ENCODE peak calls at places on chromosome 11, in eight cellular contexts. B is PC-3, V is neural progenitor cell, I is MM.1S, W is neuronal stem cell, Q is OCI-LY7, A is IMR-90, J is mammary epithelial cell. P is an unnamed sample.

GRCh38 chr11:119196833-119197483 is 9.2 kb upstream of the CBL start:
- DNase-seq in B (peak; percentile 94), V (peak; percentile 84), I (peak; percentile 86), W (peak; percentile 79), Q (peak; percentile 89), A (peak; percentile 85), J (peak; percentile 80), P (peak; percentile 81)

GRCh38 chr11:70029115-70029830 is 48.8 kb upstream of the ANO1 start:
- DNase-seq in B (no peak), V (no peak), I (no peak), W (no peak), Q (no peak), A (no peak), J (no peak), P (no peak)

GRCh38 chr11:73218106-73218829 is at the start of gene P2RY2:
- DNase-seq in B (peak; percentile 81), V (peak; percentile 88), I (peak; percentile 71), W (peak; percentile 67), Q (no peak), A (no peak), J (peak; percentile 52), P (peak; percentile 59)

GRCh38 chr11:7907121-7907520 is 23.9 kb downstream of the OR10A6 start:
- DNase-seq in B (no peak), V (no peak), I (no peak), W (no peak), Q (no peak), A (no peak), J (no peak), P (no peak)

GRCh38 chr11:127950162-127950561 is 637.2 kb downstream of the ETS1 start:
- DNase-seq in B (no peak), V (no peak), I (no peak), W (no peak), Q (no peak), A (no peak), J (no peak), P (no peak)

GRCh38 chr11:2555891-2556290 is 111.1 kb downstream of the KCNQ1 start:
- DNase-seq in B (no peak), V (no peak), I (no peak), W (no peak), Q (no peak), A (no peak), J (no peak), P (no peak)

GRCh38 chr11:128776088-128776433 is 82.2 kb downstream of the FLI1 start:
- DNase-seq in B (no peak), V (no peak), I (no peak), W (no peak), Q (no peak), A (no peak), J (peak; percentile 12), P (no peak)

GRCh38 chr11:12542186-12542935 is 131.9 kb upstream of the TEAD1 start:
- DNase-seq in B (no peak), V (no peak), I (no peak), W (no peak), Q (no peak), A (no peak), J (no peak), P (no peak)

GRCh38 chr11:1112351-1113191 is 37.9 kb downstream of the MUC2 start:
- DNase-seq in B (no peak), V (no peak), I (no peak), W (no peak), Q (peak; percentile 16), A (no peak), J (no peak), P (no peak)

DNA sequence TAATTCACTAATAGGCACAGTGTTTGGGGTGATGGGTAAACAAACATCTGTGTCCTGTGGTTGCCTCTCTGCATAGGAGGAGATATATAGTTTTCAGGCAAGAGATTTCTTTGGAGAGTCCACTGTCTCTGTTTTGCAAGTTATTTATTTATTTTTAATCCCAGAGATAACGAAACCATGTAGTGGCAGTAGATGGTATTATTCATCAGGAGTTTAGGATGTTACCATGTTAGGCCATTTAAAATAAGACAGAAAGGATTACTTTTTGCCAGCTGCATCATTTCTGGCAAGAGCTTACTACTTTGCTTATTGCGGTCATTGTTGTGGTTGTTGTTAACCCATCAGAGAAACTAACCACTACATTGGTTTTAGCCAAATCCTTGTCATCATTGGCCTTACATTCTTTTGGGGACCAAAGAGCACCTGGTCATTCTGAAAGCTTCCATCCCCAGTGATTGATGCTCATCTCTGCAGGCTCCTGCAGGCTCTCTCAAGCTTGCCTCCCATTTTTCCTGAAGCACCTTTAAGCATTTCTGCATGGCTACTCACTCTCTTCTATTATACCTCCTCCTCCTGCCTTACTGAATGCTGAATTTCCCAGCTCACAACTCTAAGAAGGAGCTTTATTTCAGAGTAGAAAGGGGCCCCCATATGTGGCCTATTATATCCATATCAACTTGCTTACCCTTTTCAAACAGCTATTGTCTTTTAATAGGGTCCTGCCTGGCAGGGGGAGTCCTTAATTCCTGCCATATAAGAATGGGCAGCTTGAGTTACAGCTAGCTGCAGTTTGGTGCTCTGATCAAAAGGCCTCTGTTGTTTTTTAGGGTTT is 84.4 kb downstream of the CSTPP1 start:
- DNase-seq in B (no peak), V (peak; percentile 74), I (no peak), W (peak; percentile 58), Q (no peak), A (peak; percentile 27), J (no peak), P (no peak)
- H2AFZ ChIP-seq in B (no peak overlapping the region), V (no peak overlapping the region), I (no peak overlapping the region), W (no peak overlapping the region), Q (no peak overlapping the region), A (no peak overlapping the region), J (no peak overlapping the region), P (no peak overlapping the region)

GRCh38 chr11:95156133-95156731 is 66.6 kb downstream of the ENDOD1 start:
- DNase-seq in B (no peak), V (no peak), I (no peak), W (no peak), Q (no peak), A (no peak), J (no peak), P (no peak)
- H2AFZ ChIP-seq in B (no peak overlapping the region), V (no peak overlapping the region), I (no peak overlapping the region), W (no peak overlapping the region), Q (no peak overlapping the region), A (no peak overlapping the region), J (no peak overlapping the region), P (no peak overlapping the region)

DNA sequence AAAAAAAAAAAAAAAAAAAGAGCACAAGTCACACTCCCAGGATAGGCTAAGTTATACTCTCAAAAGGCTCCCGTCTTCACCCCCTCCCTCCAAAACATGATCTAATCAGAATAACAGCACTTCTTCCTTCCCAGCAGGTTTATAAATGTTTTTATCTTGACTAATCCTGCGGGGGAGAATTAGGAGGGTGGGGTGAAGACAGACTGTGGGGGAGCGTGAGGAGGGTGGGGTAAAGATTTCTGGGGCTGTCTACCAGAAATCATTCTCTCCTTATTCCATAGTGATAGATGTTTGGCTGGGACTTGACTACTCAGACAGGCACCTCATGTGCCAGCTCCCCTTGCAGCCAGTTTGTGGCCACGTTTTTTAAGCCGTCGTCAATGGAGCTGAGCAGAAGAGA is 17.0 kb downstream of the KCNE3 start:
- DNase-seq in B (no peak), V (no peak), I (no peak), W (no peak), Q (no peak), A (no peak), J (no peak), P (no peak)
- H2AFZ ChIP-seq in B (no peak overlapping the region), V (no peak overlapping the region), I (no peak overlapping the region), W (no peak overlapping the region), Q (no peak overlapping the region), A (no peak overlapping the region), J (no peak overlapping the region), P (no peak overlapping the region)

GRCh38 chr11:64224891-64225607 is 937 bp downstream of the TRPT1 start:
- DNase-seq in B (no peak), V (peak; percentile 51), I (peak; percentile 6), W (no peak), Q (no peak), A (no peak), J (no peak), P (no peak)

GRCh38 chr11:64224151-64224890 is 1.7 kb downstream of the TRPT1 start:
- DNase-seq in B (peak; percentile 49), V (no peak), I (no peak), W (no peak), Q (no peak), A (no peak), J (peak; percentile 38), P (no peak)

GRCh38 chr11:64227405-64227956 is 1.4 kb downstream of the NUDT22 start:
- DNase-seq in B (peak; percentile 29), V (no peak), I (no peak), W (no peak), Q (no peak), A (no peak), J (peak; percentile 45), P (no peak)

GRCh38 chr11:64225608-64226506 is at the start of the genes NUDT22 and TRPT1:
- DNase-seq in B (peak; percentile 88), V (peak; percentile 94), I (peak; percentile 90), W (peak; percentile 84), Q (peak; percentile 95), A (peak; percentile 66), J (peak; percentile 75), P (peak; percentile 83)

DNA sequence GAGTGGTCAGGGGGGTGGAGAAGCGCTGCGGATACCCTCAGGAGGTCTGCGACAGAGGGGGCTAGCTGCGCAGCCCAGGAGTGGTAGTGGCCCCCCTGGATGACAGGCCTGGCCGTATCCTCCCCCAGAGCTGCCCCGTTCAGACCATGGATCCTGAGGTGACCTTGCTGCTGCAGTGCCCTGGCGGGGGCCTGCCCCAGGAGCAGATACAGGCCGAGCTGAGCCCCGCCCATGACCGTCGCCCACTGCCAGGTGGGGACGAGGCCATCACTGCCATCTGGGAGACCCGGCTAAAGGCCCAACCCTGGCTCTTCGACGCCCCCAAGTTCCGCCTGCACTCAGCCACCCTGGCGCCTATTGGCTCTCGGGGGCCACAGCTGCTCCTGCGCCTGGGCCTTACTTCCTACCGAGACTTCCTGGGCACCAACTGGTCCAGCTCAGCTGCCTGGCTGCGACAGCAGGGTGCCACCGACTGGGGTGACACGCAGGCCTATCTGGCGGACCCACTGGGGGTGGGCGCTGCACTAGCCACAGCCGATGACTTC is 505 bp downstream of the NUDT22 start:
- DNase-seq in B (peak; percentile 47), V (no peak), I (peak; percentile 49), W (no peak), Q (peak; percentile 78), A (no peak), J (peak; percentile 31), P (no peak)
- H2AFZ ChIP-seq in B (peak overlapping the region; percentile 92), V (peak overlapping the region; percentile 2), I (peak overlapping the region; percentile 86), W (peak overlapping the region; percentile 89), Q (peak overlapping the region; percentile 15), A (peak overlapping the region; percentile 99), J (peak overlapping the region; percentile 92), P (peak overlapping the region; percentile 52)

DNA sequence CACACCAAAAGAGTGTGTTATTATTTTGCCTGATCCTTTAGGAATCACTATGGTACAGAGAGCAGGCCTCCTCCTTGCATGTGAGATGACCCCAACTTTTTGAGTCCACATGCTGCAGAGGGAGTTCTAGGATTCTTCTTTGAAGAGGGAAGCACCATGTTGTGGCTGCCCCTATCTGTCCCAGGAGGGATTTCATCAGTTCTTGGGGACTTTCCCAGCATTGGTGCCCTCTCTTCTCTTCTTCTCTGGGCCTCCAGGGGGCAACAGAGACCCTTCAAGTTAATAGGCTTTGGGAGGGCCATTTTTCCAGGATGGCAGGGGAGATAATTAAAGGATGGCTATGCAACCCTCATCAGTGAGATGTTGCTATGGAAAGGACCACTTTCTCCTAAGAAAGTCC is 3.6 kb downstream of the MMP1 start:
- DNase-seq in B (peak; percentile 60), V (peak; percentile 65), I (peak; percentile 26), W (no peak), Q (peak; percentile 44), A (peak; percentile 50), J (peak; percentile 30), P (peak; percentile 48)
- H2AFZ ChIP-seq in B (no peak overlapping the region), V (peak overlapping the region; percentile 66), I (no peak overlapping the region), W (no peak overlapping the region), Q (no peak overlapping the region), A (peak overlapping the region; percentile 54), J (no peak overlapping the region), P (no peak overlapping the region)

GRCh38 chr11:126355324-126355925 is at the start of gene ST3GAL4:
- DNase-seq in B (peak; percentile 83), V (peak; percentile 96), I (peak; percentile 51), W (peak; percentile 82), Q (peak; percentile 83), A (peak; percentile 52), J (peak; percentile 51), P (peak; percentile 73)
- H2AFZ ChIP-seq in B (peak within 1 kb of the TSS; percentile 60), V (peak within 1 kb of the TSS; percentile 71), I (peak within 1 kb of the TSS; percentile 70), W (peak within 1 kb of the TSS; percentile 89), Q (peak within 1 kb of the TSS; percentile 58), A (peak within 1 kb of the TSS; percentile 98), J (peak within 1 kb of the TSS; percentile 78), P (peak within 1 kb of the TSS; percentile 72)

P was measured in endothelial cell of umbilical vein.